ENCODE peak calls at places on chromosomes 2 and 18, in nine cellular contexts. One of them, this sample, is unnamed.
A peak's percentile ranks its signal among the peaks of the same experiment; 100 is the strongest.

GRCh38 chr2:22929998-22930397 is 455.0 kb upstream of the KLHL29 start:
- DNase-seq in AG09309: no peak
- DNase-seq in T-helper 2 cell: no peak
- DNase-seq in activated CD4-positive, CD25-positive, alpha-beta regulatory T cell: no peak
- DNase-seq in neural progenitor cell: no peak
- DNase-seq in activated CD8-positive, alpha-beta memory T cell treated with anti-CD3 and anti-CD28 coated beads, Interleukin-2, amount 50 U/mL, for 48 hours: no peak
- DNase-seq in CD4-positive, alpha-beta T cell: no peak
- DNase-seq in neuronal stem cell: no peak
- DNase-seq in effector memory CD8-positive, alpha-beta T cell: no peak
- DNase-seq in this sample: no peak

GRCh38 chr2:112876971-112877361 is 34.0 kb upstream of the IL37 start:
- DNase-seq in AG09309: no peak
- DNase-seq in T-helper 2 cell: no peak
- DNase-seq in activated CD4-positive, CD25-positive, alpha-beta regulatory T cell: no peak
- DNase-seq in neural progenitor cell: no peak
- DNase-seq in activated CD8-positive, alpha-beta memory T cell treated with anti-CD3 and anti-CD28 coated beads, Interleukin-2, amount 50 U/mL, for 48 hours: no peak
- DNase-seq in CD4-positive, alpha-beta T cell: no peak
- DNase-seq in neuronal stem cell: no peak
- DNase-seq in effector memory CD8-positive, alpha-beta T cell: no peak
- DNase-seq in this sample: no peak

GRCh38 chr2:146489386-146489785 is 1355.4 kb upstream of the ACVR2A start:
- DNase-seq in AG09309: no peak
- DNase-seq in T-helper 2 cell: no peak
- DNase-seq in activated CD4-positive, CD25-positive, alpha-beta regulatory T cell: no peak
- DNase-seq in neural progenitor cell: no peak
- DNase-seq in activated CD8-positive, alpha-beta memory T cell treated with anti-CD3 and anti-CD28 coated beads, Interleukin-2, amount 50 U/mL, for 48 hours: no peak
- DNase-seq in CD4-positive, alpha-beta T cell: no peak
- DNase-seq in neuronal stem cell: no peak
- DNase-seq in effector memory CD8-positive, alpha-beta T cell: no peak
- DNase-seq in this sample: no peak

GRCh38 chr2:54574107-54574859 is 118.2 kb downstream of the SPTBN1 start:
- DNase-seq in AG09309: no peak
- DNase-seq in T-helper 2 cell: peak; percentile 95
- DNase-seq in activated CD4-positive, CD25-positive, alpha-beta regulatory T cell: no peak
- DNase-seq in neural progenitor cell: no peak
- DNase-seq in activated CD8-positive, alpha-beta memory T cell treated with anti-CD3 and anti-CD28 coated beads, Interleukin-2, amount 50 U/mL, for 48 hours: peak; percentile 75
- DNase-seq in CD4-positive, alpha-beta T cell: peak; percentile 55
- DNase-seq in neuronal stem cell: no peak
- DNase-seq in effector memory CD8-positive, alpha-beta T cell: peak; percentile 70
- DNase-seq in this sample: peak; percentile 29

GRCh38 chr2:134375935-134376334 is 122.1 kb downstream of the MGAT5 start:
- DNase-seq in AG09309: peak; percentile 52
- DNase-seq in T-helper 2 cell: no peak
- DNase-seq in activated CD4-positive, CD25-positive, alpha-beta regulatory T cell: no peak
- DNase-seq in neural progenitor cell: peak; percentile 22
- DNase-seq in activated CD8-positive, alpha-beta memory T cell treated with anti-CD3 and anti-CD28 coated beads, Interleukin-2, amount 50 U/mL, for 48 hours: no peak
- DNase-seq in CD4-positive, alpha-beta T cell: no peak
- DNase-seq in neuronal stem cell: no peak
- DNase-seq in effector memory CD8-positive, alpha-beta T cell: no peak
- DNase-seq in this sample: no peak

GRCh38 chr2:234410526-234410925 is 86.4 kb downstream of the ARL4C start:
- DNase-seq in AG09309: no peak
- DNase-seq in T-helper 2 cell: no peak
- DNase-seq in activated CD4-positive, CD25-positive, alpha-beta regulatory T cell: no peak
- DNase-seq in neural progenitor cell: peak; percentile 75
- DNase-seq in activated CD8-positive, alpha-beta memory T cell treated with anti-CD3 and anti-CD28 coated beads, Interleukin-2, amount 50 U/mL, for 48 hours: no peak
- DNase-seq in CD4-positive, alpha-beta T cell: no peak
- DNase-seq in neuronal stem cell: peak; percentile 50
- DNase-seq in effector memory CD8-positive, alpha-beta T cell: no peak
- DNase-seq in this sample: no peak

GRCh38 chr2:240024766-240025165 is 376 bp downstream of the NDUFA10 start:
- DNase-seq in AG09309: no peak
- DNase-seq in T-helper 2 cell: peak; percentile 41
- DNase-seq in activated CD4-positive, CD25-positive, alpha-beta regulatory T cell: peak; percentile 20
- DNase-seq in neural progenitor cell: peak; percentile 26
- DNase-seq in activated CD8-positive, alpha-beta memory T cell treated with anti-CD3 and anti-CD28 coated beads, Interleukin-2, amount 50 U/mL, for 48 hours: peak; percentile 62
- DNase-seq in CD4-positive, alpha-beta T cell: no peak
- DNase-seq in neuronal stem cell: peak; percentile 3
- DNase-seq in effector memory CD8-positive, alpha-beta T cell: no peak
- DNase-seq in this sample: no peak

GRCh38 chr2:143581989-143582719 is 452.9 kb downstream of the ARHGAP15 start:
- DNase-seq in AG09309: no peak
- DNase-seq in T-helper 2 cell: no peak
- DNase-seq in activated CD4-positive, CD25-positive, alpha-beta regulatory T cell: no peak
- DNase-seq in neural progenitor cell: peak; percentile 35
- DNase-seq in activated CD8-positive, alpha-beta memory T cell treated with anti-CD3 and anti-CD28 coated beads, Interleukin-2, amount 50 U/mL, for 48 hours: no peak
- DNase-seq in CD4-positive, alpha-beta T cell: no peak
- DNase-seq in neuronal stem cell: no peak
- DNase-seq in effector memory CD8-positive, alpha-beta T cell: no peak
- DNase-seq in this sample: no peak

GRCh38 chr2:60957643-60958042 is 59.9 kb upstream of the PEX13 start:
- DNase-seq in AG09309: no peak
- DNase-seq in T-helper 2 cell: no peak
- DNase-seq in activated CD4-positive, CD25-positive, alpha-beta regulatory T cell: no peak
- DNase-seq in neural progenitor cell: no peak
- DNase-seq in activated CD8-positive, alpha-beta memory T cell treated with anti-CD3 and anti-CD28 coated beads, Interleukin-2, amount 50 U/mL, for 48 hours: no peak
- DNase-seq in CD4-positive, alpha-beta T cell: no peak
- DNase-seq in neuronal stem cell: no peak
- DNase-seq in effector memory CD8-positive, alpha-beta T cell: no peak
- DNase-seq in this sample: no peak

GRCh38 chr2:48633143-48633542 is 15.5 kb downstream of the GTF2A1L start:
- DNase-seq in AG09309: no peak
- DNase-seq in T-helper 2 cell: no peak
- DNase-seq in activated CD4-positive, CD25-positive, alpha-beta regulatory T cell: no peak
- DNase-seq in neural progenitor cell: no peak
- DNase-seq in activated CD8-positive, alpha-beta memory T cell treated with anti-CD3 and anti-CD28 coated beads, Interleukin-2, amount 50 U/mL, for 48 hours: no peak
- DNase-seq in CD4-positive, alpha-beta T cell: no peak
- DNase-seq in neuronal stem cell: no peak
- DNase-seq in effector memory CD8-positive, alpha-beta T cell: no peak
- DNase-seq in this sample: no peak

GRCh38 chr18:33114749-33115148 is 325.8 kb downstream of the CCDC178 start:
- DNase-seq in AG09309: no peak
- DNase-seq in T-helper 2 cell: no peak
- DNase-seq in activated CD4-positive, CD25-positive, alpha-beta regulatory T cell: no peak
- DNase-seq in neural progenitor cell: no peak
- DNase-seq in activated CD8-positive, alpha-beta memory T cell treated with anti-CD3 and anti-CD28 coated beads, Interleukin-2, amount 50 U/mL, for 48 hours: no peak
- DNase-seq in CD4-positive, alpha-beta T cell: no peak
- DNase-seq in neuronal stem cell: no peak
- DNase-seq in effector memory CD8-positive, alpha-beta T cell: no peak
- DNase-seq in this sample: no peak

GRCh38 chr2:165524720-165525119 is 55.2 kb downstream of the CSRNP3 start:
- DNase-seq in AG09309: no peak
- DNase-seq in T-helper 2 cell: no peak
- DNase-seq in activated CD4-positive, CD25-positive, alpha-beta regulatory T cell: no peak
- DNase-seq in neural progenitor cell: no peak
- DNase-seq in activated CD8-positive, alpha-beta memory T cell treated with anti-CD3 and anti-CD28 coated beads, Interleukin-2, amount 50 U/mL, for 48 hours: no peak
- DNase-seq in CD4-positive, alpha-beta T cell: no peak
- DNase-seq in neuronal stem cell: no peak
- DNase-seq in effector memory CD8-positive, alpha-beta T cell: no peak
- DNase-seq in this sample: no peak

GRCh38 chr18:74142251-74142650 is 5.4 kb downstream of the FBXO15 start:
- DNase-seq in AG09309: no peak
- DNase-seq in T-helper 2 cell: no peak
- DNase-seq in activated CD4-positive, CD25-positive, alpha-beta regulatory T cell: no peak
- DNase-seq in neural progenitor cell: no peak
- DNase-seq in activated CD8-positive, alpha-beta memory T cell treated with anti-CD3 and anti-CD28 coated beads, Interleukin-2, amount 50 U/mL, for 48 hours: no peak
- DNase-seq in CD4-positive, alpha-beta T cell: no peak
- DNase-seq in neuronal stem cell: no peak
- DNase-seq in effector memory CD8-positive, alpha-beta T cell: no peak
- DNase-seq in this sample: no peak

GRCh38 chr18:61731169-61731568 is 161.6 kb downstream of the RNF152 start:
- DNase-seq in AG09309: no peak
- DNase-seq in T-helper 2 cell: no peak
- DNase-seq in activated CD4-positive, CD25-positive, alpha-beta regulatory T cell: no peak
- DNase-seq in neural progenitor cell: no peak
- DNase-seq in activated CD8-positive, alpha-beta memory T cell treated with anti-CD3 and anti-CD28 coated beads, Interleukin-2, amount 50 U/mL, for 48 hours: no peak
- DNase-seq in CD4-positive, alpha-beta T cell: no peak
- DNase-seq in neuronal stem cell: no peak
- DNase-seq in effector memory CD8-positive, alpha-beta T cell: no peak
- DNase-seq in this sample: no peak

GRCh38 chr2:10016802-10017258 is 26.5 kb upstream of the KLF11 start:
- DNase-seq in AG09309: no peak
- DNase-seq in T-helper 2 cell: no peak
- DNase-seq in activated CD4-positive, CD25-positive, alpha-beta regulatory T cell: no peak
- DNase-seq in neural progenitor cell: no peak
- DNase-seq in activated CD8-positive, alpha-beta memory T cell treated with anti-CD3 and anti-CD28 coated beads, Interleukin-2, amount 50 U/mL, for 48 hours: no peak
- DNase-seq in CD4-positive, alpha-beta T cell: no peak
- DNase-seq in neuronal stem cell: no peak
- DNase-seq in effector memory CD8-positive, alpha-beta T cell: no peak
- DNase-seq in this sample: no peak

GRCh38 chr2:86078801-86079545 is 26.7 kb downstream of the POLR1A start:
- DNase-seq in AG09309: no peak
- DNase-seq in T-helper 2 cell: peak; percentile 65
- DNase-seq in activated CD4-positive, CD25-positive, alpha-beta regulatory T cell: no peak
- DNase-seq in neural progenitor cell: peak; percentile 10
- DNase-seq in activated CD8-positive, alpha-beta memory T cell treated with anti-CD3 and anti-CD28 coated beads, Interleukin-2, amount 50 U/mL, for 48 hours: no peak
- DNase-seq in CD4-positive, alpha-beta T cell: peak; percentile 15
- DNase-seq in neuronal stem cell: no peak
- DNase-seq in effector memory CD8-positive, alpha-beta T cell: peak; percentile 39
- DNase-seq in this sample: no peak

GRCh38 chr2:201414099-201415023 is 36.9 kb downstream of the TRAK2 start:
- DNase-seq in AG09309: peak; percentile 20
- DNase-seq in T-helper 2 cell: peak; percentile 66
- DNase-seq in activated CD4-positive, CD25-positive, alpha-beta regulatory T cell: no peak
- DNase-seq in neural progenitor cell: no peak
- DNase-seq in activated CD8-positive, alpha-beta memory T cell treated with anti-CD3 and anti-CD28 coated beads, Interleukin-2, amount 50 U/mL, for 48 hours: no peak
- DNase-seq in CD4-positive, alpha-beta T cell: no peak
- DNase-seq in neuronal stem cell: no peak
- DNase-seq in effector memory CD8-positive, alpha-beta T cell: no peak
- DNase-seq in this sample: no peak

GRCh38 chr2:174334781-174335604 is at the start of gene SP9:
- DNase-seq in AG09309: peak; percentile 74
- DNase-seq in T-helper 2 cell: peak; percentile 59
- DNase-seq in activated CD4-positive, CD25-positive, alpha-beta regulatory T cell: no peak
- DNase-seq in neural progenitor cell: peak; percentile 95
- DNase-seq in activated CD8-positive, alpha-beta memory T cell treated with anti-CD3 and anti-CD28 coated beads, Interleukin-2, amount 50 U/mL, for 48 hours: peak; percentile 66
- DNase-seq in CD4-positive, alpha-beta T cell: peak; percentile 15
- DNase-seq in neuronal stem cell: peak; percentile 74
- DNase-seq in effector memory CD8-positive, alpha-beta T cell: no peak
- DNase-seq in this sample: no peak

GRCh38 chr2:81872043-81872442 is 1567.5 kb upstream of the LRRTM1 start:
- DNase-seq in AG09309: no peak
- DNase-seq in T-helper 2 cell: no peak
- DNase-seq in activated CD4-positive, CD25-positive, alpha-beta regulatory T cell: no peak
- DNase-seq in neural progenitor cell: no peak
- DNase-seq in activated CD8-positive, alpha-beta memory T cell treated with anti-CD3 and anti-CD28 coated beads, Interleukin-2, amount 50 U/mL, for 48 hours: no peak
- DNase-seq in CD4-positive, alpha-beta T cell: no peak
- DNase-seq in neuronal stem cell: no peak
- DNase-seq in effector memory CD8-positive, alpha-beta T cell: no peak
- DNase-seq in this sample: no peak

GRCh38 chr18:50662775-50663383 is 103.0 kb downstream of the MAPK4 start:
- DNase-seq in AG09309: no peak
- DNase-seq in T-helper 2 cell: no peak
- DNase-seq in activated CD4-positive, CD25-positive, alpha-beta regulatory T cell: no peak
- DNase-seq in neural progenitor cell: peak; percentile 72
- DNase-seq in activated CD8-positive, alpha-beta memory T cell treated with anti-CD3 and anti-CD28 coated beads, Interleukin-2, amount 50 U/mL, for 48 hours: no peak
- DNase-seq in CD4-positive, alpha-beta T cell: no peak
- DNase-seq in neuronal stem cell: peak; percentile 40
- DNase-seq in effector memory CD8-positive, alpha-beta T cell: no peak
- DNase-seq in this sample: no peak

GRCh38 chr2:121917143-121917542 is 161.7 kb downstream of the TSN start:
- DNase-seq in AG09309: no peak
- DNase-seq in T-helper 2 cell: no peak
- DNase-seq in activated CD4-positive, CD25-positive, alpha-beta regulatory T cell: no peak
- DNase-seq in neural progenitor cell: no peak
- DNase-seq in activated CD8-positive, alpha-beta memory T cell treated with anti-CD3 and anti-CD28 coated beads, Interleukin-2, amount 50 U/mL, for 48 hours: no peak
- DNase-seq in CD4-positive, alpha-beta T cell: no peak
- DNase-seq in neuronal stem cell: no peak
- DNase-seq in effector memory CD8-positive, alpha-beta T cell: no peak
- DNase-seq in this sample: no peak

GRCh38 chr2:129233751-129234406 is 745.6 kb upstream of the RAB6C start:
- DNase-seq in AG09309: no peak
- DNase-seq in T-helper 2 cell: peak; percentile 6
- DNase-seq in activated CD4-positive, CD25-positive, alpha-beta regulatory T cell: no peak
- DNase-seq in neural progenitor cell: peak; percentile 52
- DNase-seq in activated CD8-positive, alpha-beta memory T cell treated with anti-CD3 and anti-CD28 coated beads, Interleukin-2, amount 50 U/mL, for 48 hours: no peak
- DNase-seq in CD4-positive, alpha-beta T cell: no peak
- DNase-seq in neuronal stem cell: peak; percentile 6
- DNase-seq in effector memory CD8-positive, alpha-beta T cell: no peak
- DNase-seq in this sample: no peak

GRCh38 chr18:51668101-51668500 is 470.6 kb upstream of the MEX3C start:
- DNase-seq in AG09309: no peak
- DNase-seq in T-helper 2 cell: peak; percentile 44
- DNase-seq in activated CD4-positive, CD25-positive, alpha-beta regulatory T cell: peak; percentile 4
- DNase-seq in neural progenitor cell: peak; percentile 78
- DNase-seq in activated CD8-positive, alpha-beta memory T cell treated with anti-CD3 and anti-CD28 coated beads, Interleukin-2, amount 50 U/mL, for 48 hours: peak; percentile 87
- DNase-seq in CD4-positive, alpha-beta T cell: no peak
- DNase-seq in neuronal stem cell: peak; percentile 63
- DNase-seq in effector memory CD8-positive, alpha-beta T cell: no peak
- DNase-seq in this sample: no peak

GRCh38 chr2:201532686-201533304 is 81.3 kb downstream of the STRADB start:
- DNase-seq in AG09309: peak; percentile 75
- DNase-seq in T-helper 2 cell: peak; percentile 76
- DNase-seq in activated CD4-positive, CD25-positive, alpha-beta regulatory T cell: no peak
- DNase-seq in neural progenitor cell: no peak
- DNase-seq in activated CD8-positive, alpha-beta memory T cell treated with anti-CD3 and anti-CD28 coated beads, Interleukin-2, amount 50 U/mL, for 48 hours: no peak
- DNase-seq in CD4-positive, alpha-beta T cell: no peak
- DNase-seq in neuronal stem cell: no peak
- DNase-seq in effector memory CD8-positive, alpha-beta T cell: no peak
- DNase-seq in this sample: no peak

GRCh38 chr18:45567123-45567522 is 48.2 kb upstream of the SLC14A2 start:
- DNase-seq in AG09309: no peak
- DNase-seq in T-helper 2 cell: no peak
- DNase-seq in activated CD4-positive, CD25-positive, alpha-beta regulatory T cell: no peak
- DNase-seq in neural progenitor cell: no peak
- DNase-seq in activated CD8-positive, alpha-beta memory T cell treated with anti-CD3 and anti-CD28 coated beads, Interleukin-2, amount 50 U/mL, for 48 hours: no peak
- DNase-seq in CD4-positive, alpha-beta T cell: no peak
- DNase-seq in neuronal stem cell: no peak
- DNase-seq in effector memory CD8-positive, alpha-beta T cell: no peak
- DNase-seq in this sample: no peak

GRCh38 chr2:69628325-69629038 is 15.1 kb downstream of the AAK1 start:
- DNase-seq in AG09309: no peak
- DNase-seq in T-helper 2 cell: peak; percentile 40
- DNase-seq in activated CD4-positive, CD25-positive, alpha-beta regulatory T cell: no peak
- DNase-seq in neural progenitor cell: no peak
- DNase-seq in activated CD8-positive, alpha-beta memory T cell treated with anti-CD3 and anti-CD28 coated beads, Interleukin-2, amount 50 U/mL, for 48 hours: no peak
- DNase-seq in CD4-positive, alpha-beta T cell: no peak
- DNase-seq in neuronal stem cell: no peak
- DNase-seq in effector memory CD8-positive, alpha-beta T cell: no peak
- DNase-seq in this sample: no peak

GRCh38 chr2:167509585-167509984 is 621.3 kb downstream of the XIRP2 start:
- DNase-seq in AG09309: no peak
- DNase-seq in T-helper 2 cell: no peak
- DNase-seq in activated CD4-positive, CD25-positive, alpha-beta regulatory T cell: no peak
- DNase-seq in neural progenitor cell: peak; percentile 8
- DNase-seq in activated CD8-positive, alpha-beta memory T cell treated with anti-CD3 and anti-CD28 coated beads, Interleukin-2, amount 50 U/mL, for 48 hours: no peak
- DNase-seq in CD4-positive, alpha-beta T cell: no peak
- DNase-seq in neuronal stem cell: peak; percentile 15
- DNase-seq in effector memory CD8-positive, alpha-beta T cell: no peak
- DNase-seq in this sample: no peak

GRCh38 chr2:235049069-235049468 is 97.3 kb downstream of the SH3BP4 start:
- DNase-seq in AG09309: no peak
- DNase-seq in T-helper 2 cell: no peak
- DNase-seq in activated CD4-positive, CD25-positive, alpha-beta regulatory T cell: no peak
- DNase-seq in neural progenitor cell: no peak
- DNase-seq in activated CD8-positive, alpha-beta memory T cell treated with anti-CD3 and anti-CD28 coated beads, Interleukin-2, amount 50 U/mL, for 48 hours: no peak
- DNase-seq in CD4-positive, alpha-beta T cell: no peak
- DNase-seq in neuronal stem cell: no peak
- DNase-seq in effector memory CD8-positive, alpha-beta T cell: no peak
- DNase-seq in this sample: no peak

GRCh38 chr2:217884985-217885384 is 117.8 kb downstream of the TNS1 start:
- DNase-seq in AG09309: no peak
- DNase-seq in T-helper 2 cell: no peak
- DNase-seq in activated CD4-positive, CD25-positive, alpha-beta regulatory T cell: no peak
- DNase-seq in neural progenitor cell: no peak
- DNase-seq in activated CD8-positive, alpha-beta memory T cell treated with anti-CD3 and anti-CD28 coated beads, Interleukin-2, amount 50 U/mL, for 48 hours: no peak
- DNase-seq in CD4-positive, alpha-beta T cell: no peak
- DNase-seq in neuronal stem cell: no peak
- DNase-seq in effector memory CD8-positive, alpha-beta T cell: no peak
- DNase-seq in this sample: no peak

GRCh38 chr2:173195100-173195499 is 119.5 kb downstream of the MAP3K20 start:
- DNase-seq in AG09309: no peak
- DNase-seq in T-helper 2 cell: no peak
- DNase-seq in activated CD4-positive, CD25-positive, alpha-beta regulatory T cell: no peak
- DNase-seq in neural progenitor cell: peak; percentile 83
- DNase-seq in activated CD8-positive, alpha-beta memory T cell treated with anti-CD3 and anti-CD28 coated beads, Interleukin-2, amount 50 U/mL, for 48 hours: no peak
- DNase-seq in CD4-positive, alpha-beta T cell: no peak
- DNase-seq in neuronal stem cell: no peak
- DNase-seq in effector memory CD8-positive, alpha-beta T cell: no peak
- DNase-seq in this sample: no peak

GRCh38 chr2:9554841-9555337 is 741 bp downstream of the ADAM17 start:
- DNase-seq in AG09309: peak; percentile 62
- DNase-seq in T-helper 2 cell: peak; percentile 75
- DNase-seq in activated CD4-positive, CD25-positive, alpha-beta regulatory T cell: no peak
- DNase-seq in neural progenitor cell: peak; percentile 73
- DNase-seq in activated CD8-positive, alpha-beta memory T cell treated with anti-CD3 and anti-CD28 coated beads, Interleukin-2, amount 50 U/mL, for 48 hours: peak; percentile 59
- DNase-seq in CD4-positive, alpha-beta T cell: peak; percentile 7
- DNase-seq in neuronal stem cell: no peak
- DNase-seq in effector memory CD8-positive, alpha-beta T cell: peak; percentile 20
- DNase-seq in this sample: no peak